ENCODE peak calls at places on chromosomes 12 and 14, in four cellular contexts. K is stimulated activated CD4-positive, alpha-beta T cell treated with anti-CD3 and anti-CD28 coated beads, Interleukin-12 subunit alpha, Interleukin-12 subunit beta, amount 100 ng/mL, for 48 hours; P is activated naive CD4-positive, alpha-beta T cell treated with Interleukin-2 at 50 U/mL for 16 hours; M is transverse colon. U is an unnamed sample.
A peak's percentile ranks its signal among the peaks of the same experiment; 100 is the strongest.

GRCh38 chr12:15439459-15439858 is 117.2 kb downstream of the PTPRO start:
- DNase-seq in K (no peak), P (no peak), M (no peak), U (no peak)

GRCh38 chr12:93593833-93594232 is 21.4 kb downstream of the SOCS2 start:
- DNase-seq in K (no peak), P (no peak), M (no peak), U (no peak)

GRCh38 chr12:94710933-94711332 is 60.6 kb upstream of the TMCC3 start:
- DNase-seq in K (no peak), P (no peak), M (peak; percentile 50), U (no peak)

GRCh38 chr12:30417697-30418231 is 277.9 kb downstream of the IPO8 start:
- DNase-seq in K (no peak), P (no peak), M (peak; percentile 8), U (peak; percentile 88)

GRCh38 chr12:101209319-101210302 is at the start of gene SLC5A8:
- DNase-seq in K (no peak), P (no peak), M (peak; percentile 9), U (peak; percentile 68)

GRCh38 chr14:103948442-103948841 is 6.1 kb upstream of the RD3L start:
- DNase-seq in K (no peak), P (no peak), M (no peak), U (no peak)

GRCh38 chr12:62135553-62136200 is 124.5 kb upstream of the USP15 start:
- DNase-seq in K (no peak), P (no peak), M (no peak), U (no peak)

GRCh38 chr14:96554315-96554910 is 52.2 kb downstream of the PAPOLA start:
- DNase-seq in K (no peak), P (no peak), M (no peak), U (no peak)

GRCh38 chr14:75811862-75812505 is 150.9 kb downstream of the TTLL5 start:
- DNase-seq in K (no peak), P (no peak), M (no peak), U (peak; percentile 17)

GRCh38 chr12:93908846-93909592 is 231.8 kb downstream of the CRADD start:
- DNase-seq in K (no peak), P (no peak), M (peak; percentile 51), U (peak; percentile 10)

GRCh38 chr12:49675137-49675536 is 32.1 kb downstream of the FMNL3 start:
- DNase-seq in K (no peak), P (no peak), M (no peak), U (no peak)

GRCh38 chr14:97944380-97944779 is 1147.2 kb downstream of the VRK1 start:
- DNase-seq in K (no peak), P (no peak), M (no peak), U (no peak)